ENCODE peak calls at places on chromosomes 6 and 20, in four cellular contexts. I is GM10248, N is cardiac fibroblast, P is kidney. Y is an unnamed sample.
A peak's percentile ranks its signal among the peaks of the same experiment; 100 is the strongest.

GRCh38 chr6:87575423-87575822 is 14.4 kb downstream of the RARS2 start:
- DNase-seq in N (no peak), I (no peak), P (no peak), Y (no peak)

GRCh38 chr6:156280131-156280530 is 497.0 kb upstream of the ARID1B start:
- DNase-seq in N (no peak), I (no peak), P (no peak), Y (no peak)

GRCh38 chr20:37383229-37383989 is 37.5 kb downstream of the SRC start:
- DNase-seq in P (peak; percentile 62), I (no peak), N (peak; percentile 46), Y (no peak)

GRCh38 chr6:1229301-1229700 is 82.6 kb upstream of the FOXQ1 start:
- DNase-seq in I (no peak), N (no peak), P (no peak), Y (no peak)

GRCh38 chr6:75930954-75931689 is 141.3 kb downstream of the IMPG1 start:
- DNase-seq in P (peak; percentile 83), N (no peak), I (no peak), Y (no peak)

GRCh38 chr6:143802833-143803565 is 40.1 kb upstream of the LTV1 start:
- DNase-seq in P (no peak), I (no peak), N (peak; percentile 56), Y (no peak)

GRCh38 chr20:40205971-40206370 is 483.1 kb downstream of the MAFB start:
- DNase-seq in N (no peak), I (no peak), P (no peak), Y (no peak)

GRCh38 chr20:25196701-25197120 is 1.2 kb downstream of the ENTPD6 start:
- DNase-seq in N (no peak), P (no peak), I (peak; percentile 13), Y (no peak)

GRCh38 chr20:19081937-19082336 is 130.5 kb upstream of the SLC24A3 start:
- DNase-seq in P (no peak), N (no peak), I (no peak), Y (no peak)

GRCh38 chr6:52407467-52407866 is 12.7 kb upstream of the EFHC1 start:
- DNase-seq in N (peak; percentile 77), P (no peak), I (no peak), Y (peak; percentile 22)
- TF ChIP-seq CTCF in N (peak; percentile 63), P (peak; percentile 41), I (peak; percentile 29), Y (peak; percentile 27)

GRCh38 chr6:41537359-41537758 is 8.8 kb upstream of the FOXP4 start:
- DNase-seq in P (peak; percentile 4), I (no peak), N (no peak), Y (no peak)

GRCh38 chr6:41535766-41536165 is 10.4 kb upstream of the FOXP4 start:
- DNase-seq in I (no peak), N (no peak), P (no peak), Y (no peak)

GRCh38 chr6:41539204-41539603 is 7.0 kb upstream of the FOXP4 start:
- DNase-seq in P (no peak), I (no peak), N (no peak), Y (no peak)

GRCh38 chr6:41538556-41539182 is 7.5 kb upstream of the FOXP4 start:
- DNase-seq in I (no peak), P (peak; percentile 62), N (peak; percentile 12), Y (no peak)

GRCh38 chr6:41536884-41537347 is 9.3 kb upstream of the FOXP4 start:
- DNase-seq in P (peak; percentile 91), I (no peak), N (peak; percentile 9), Y (no peak)
- TF ChIP-seq CTCF in P (no peak), I (no peak), N (no peak), Y (no peak)

GRCh38 chr6:7991992-7992815 is 72.0 kb downstream of the BLOC1S5 start:
- DNase-seq in I (peak; percentile 66), N (peak; percentile 94), P (no peak), Y (no peak)
- TF ChIP-seq CTCF in I (peak; percentile 46), N (peak; percentile 43), P (peak; percentile 22), Y (peak; percentile 40)

GRCh38 chr6:94446120-94446519 is 1026.8 kb upstream of the EPHA7 start:
- DNase-seq in I (no peak), N (no peak), P (no peak), Y (no peak)

DNA sequence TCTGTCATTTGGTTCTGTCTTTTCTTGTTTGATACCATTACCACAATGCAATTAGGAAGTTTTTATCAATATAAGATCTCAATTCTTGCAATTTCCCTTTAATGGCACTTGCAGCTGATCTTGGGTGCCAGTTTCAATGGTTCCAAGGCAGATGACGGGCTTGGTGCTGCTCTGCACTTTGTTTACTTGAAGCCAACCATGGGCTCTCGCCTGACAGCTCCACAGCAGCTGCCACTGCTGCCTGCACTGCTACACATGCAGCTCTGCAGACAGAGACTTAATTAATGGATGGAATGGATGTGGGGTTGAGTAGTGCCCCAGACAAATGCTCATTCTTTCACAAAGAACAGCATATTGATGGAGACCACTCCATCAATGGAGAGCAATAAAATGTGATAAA is 1024.3 kb upstream of the EPHA7 start:
- DNase-seq in I (no peak), P (no peak), N (no peak), Y (no peak)
- TF ChIP-seq CTCF in I (no peak), P (no peak), N (no peak), Y (no peak)

GRCh38 chr20:47466704-47467459 is 34.8 kb upstream of the NCOA3 start:
- DNase-seq in I (no peak), N (no peak), P (no peak), Y (no peak)

GRCh38 chr20:47466193-47466592 is 35.5 kb upstream of the NCOA3 start:
- DNase-seq in I (no peak), P (no peak), N (peak; percentile 56), Y (no peak)

GRCh38 chr20:47465335-47466090 is 36.2 kb upstream of the NCOA3 start:
- DNase-seq in P (no peak), N (no peak), I (no peak), Y (no peak)

GRCh38 chr20:47461120-47461685 is 40.5 kb upstream of the NCOA3 start:
- DNase-seq in P (no peak), I (no peak), N (no peak), Y (no peak)

GRCh38 chr20:47464380-47465101 is 37.1 kb upstream of the NCOA3 start:
- DNase-seq in I (no peak), N (peak; percentile 98), P (no peak), Y (no peak)
- TF ChIP-seq CTCF in I (no peak), N (peak; percentile 64), P (no peak), Y (no peak)

DNA sequence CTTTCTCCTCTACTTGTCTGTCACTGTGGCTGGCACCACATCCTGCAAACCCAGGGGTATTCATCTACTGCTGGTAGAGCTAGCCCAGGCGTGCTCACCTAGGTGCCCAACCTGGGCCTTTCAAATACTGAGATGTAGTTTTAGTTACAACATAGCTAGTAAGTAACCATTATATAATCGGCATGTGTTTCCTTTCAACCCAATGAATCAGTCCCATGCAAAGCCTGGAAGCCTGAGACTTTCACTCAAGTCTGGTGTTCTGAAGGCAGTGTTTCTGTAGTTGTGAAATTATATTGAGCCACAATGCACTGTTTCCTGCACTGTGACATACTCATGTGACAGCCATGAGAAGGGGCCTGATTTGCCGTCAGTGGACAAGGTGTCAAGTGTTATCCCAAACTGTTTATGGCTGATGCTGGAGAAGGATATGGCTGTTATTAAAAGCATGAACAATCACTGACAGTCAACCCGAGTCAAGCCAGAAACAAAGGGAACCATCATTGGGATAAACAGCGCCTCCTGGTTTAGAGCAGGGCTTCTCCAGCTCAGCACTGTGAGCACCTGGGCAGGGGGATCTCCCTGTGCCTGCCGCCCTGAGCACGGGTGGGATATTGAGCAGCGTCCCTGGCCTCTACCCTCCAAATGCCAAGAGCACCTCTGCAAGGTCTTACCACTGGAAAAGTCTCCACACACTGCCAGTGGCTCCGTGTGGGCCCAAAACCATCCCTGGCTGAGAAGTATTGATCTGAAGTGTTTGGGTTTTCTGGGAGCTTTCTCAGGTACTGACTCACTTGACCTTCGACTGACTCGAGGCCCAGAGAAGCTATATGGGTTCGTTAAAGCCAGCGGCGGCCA is 1.6 kb downstream of the PSMA7 start:
- DNase-seq in I (no peak), P (no peak), N (peak; percentile 29), Y (no peak)
- TF ChIP-seq CTCF in I (peak; percentile 34), P (no peak), N (peak; percentile 39), Y (no peak)